ENCODE peak calls at places on chromosomes 7 and 10, in four cellular contexts. S, T, Y and B are unnamed samples.

GRCh38 chr10:74799840-74800239 is 26.6 kb upstream of the KAT6B start:
- DNase-seq in S (peak), T (peak), Y (no peak), B (peak)

GRCh38 chr7:44216521-44217030 is 15.8 kb downstream of the YKT6 start:
- DNase-seq in S (no peak), T (no peak), Y (no peak), B (no peak)

GRCh38 chr7:85074-85945 is 107.1 kb upstream of the FAM20C start:
- DNase-seq in S (peak), T (peak), Y (no peak), B (no peak)

GRCh38 chr10:13338337-13339128 is 9.6 kb downstream of the SEPHS1 start:
- DNase-seq in S (peak), T (peak), Y (no peak), B (no peak)

GRCh38 chr7:33722383-33723096 is 182.8 kb upstream of the BMPER start:
- DNase-seq in S (peak), T (peak), Y (no peak), B (peak)

GRCh38 chr7:918118-918425 is 36.4 kb downstream of the ADAP1 start:
- DNase-seq in S (no peak), T (no peak), Y (peak), B (no peak)

GRCh38 chr7:150317748-150318444 is 5.3 kb upstream of the LRRC61 start:
- DNase-seq in S (peak), T (peak), Y (no peak), B (peak)

GRCh38 chr10:13221572-13221971 is 12.6 kb downstream of the UCMA start:
- DNase-seq in S (no peak), T (no peak), Y (no peak), B (no peak)

GRCh38 chr10:76763360-76763759 is 874.2 kb downstream of the KCNMA1 start:
- DNase-seq in S (no peak), T (no peak), Y (no peak), B (no peak)

GRCh38 chr10:12538596-12538995 is 189.2 kb downstream of the CAMK1D start:
- DNase-seq in S (no peak), T (no peak), Y (no peak), B (no peak)

GRCh38 chr10:131998845-131999681 is 17.3 kb upstream of the BNIP3 start:
- DNase-seq in S (no peak), T (no peak), Y (no peak), B (no peak)

GRCh38 chr10:111137012-111137411 is 60.2 kb downstream of the ADRA2A start:
- DNase-seq in S (no peak), T (no peak), Y (no peak), B (no peak)

GRCh38 chr10:34859170-34859569 is 44.1 kb upstream of the PARD3 start:
- DNase-seq in S (peak), T (peak), Y (no peak), B (peak)

GRCh38 chr10:42868530-42868929 is 85.9 kb downstream of the BMS1 start:
- DNase-seq in S (no peak), T (no peak), Y (no peak), B (no peak)

GRCh38 chr7:82131224-82131623 is 312.4 kb downstream of the CACNA2D1 start:
- DNase-seq in S (no peak), T (no peak), Y (no peak), B (peak)

GRCh38 chr7:30463400-30464145 is 15.0 kb downstream of the NOD1 start:
- DNase-seq in S (peak), T (no peak), Y (no peak), B (peak)

GRCh38 chr10:114687459-114687858 is 29.4 kb upstream of the ABLIM1 start:
- DNase-seq in S (no peak), T (no peak), Y (no peak), B (no peak)

GRCh38 chr10:13787015-13787421 is 200.3 kb downstream of the PRPF18 start:
- DNase-seq in S (peak), T (peak), Y (no peak), B (peak)

GRCh38 chr7:95549818-95550529 is 46.3 kb downstream of the PDK4 start:
- DNase-seq in S (peak), T (peak), Y (peak), B (peak)

DNA sequence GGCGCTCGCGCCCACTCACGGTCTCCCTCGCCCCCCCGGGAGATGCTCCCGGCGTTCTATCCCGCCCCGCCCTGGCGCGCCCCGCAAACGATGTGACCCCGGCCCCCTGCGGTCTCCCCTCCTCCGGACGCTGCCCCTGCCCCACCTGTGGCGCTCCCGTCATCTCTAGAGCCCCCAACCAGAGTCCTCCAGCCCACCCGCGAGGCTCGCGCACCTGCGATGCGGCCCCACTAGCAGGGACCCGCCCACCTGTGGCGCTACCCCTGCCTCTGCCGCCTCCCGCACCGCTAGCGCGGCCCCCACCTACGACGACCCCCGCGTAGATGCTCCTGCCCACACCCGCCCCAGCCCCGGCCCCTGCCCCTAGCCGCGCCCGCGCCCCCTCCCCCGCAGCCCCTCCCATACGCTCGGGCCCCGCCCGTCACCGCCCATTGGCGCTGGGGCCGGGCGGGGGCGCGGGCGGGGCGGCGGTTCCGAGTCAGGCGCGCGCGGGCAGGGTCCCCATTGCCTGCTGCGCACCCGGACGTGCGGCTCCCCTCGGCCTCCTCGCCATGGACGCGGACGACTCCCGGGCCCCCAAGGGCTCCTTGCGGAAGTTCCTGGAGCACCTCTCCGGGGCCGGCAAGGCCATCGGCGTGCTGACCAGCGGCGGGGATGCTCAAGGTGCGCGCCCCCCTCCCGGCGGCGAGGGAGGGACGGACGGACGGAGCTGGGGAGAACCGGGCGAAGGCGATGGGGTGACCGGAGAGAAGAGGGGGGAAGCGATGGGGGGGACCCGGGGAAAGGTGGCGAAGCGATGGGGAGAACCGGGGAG is at the start of gene PFKP:
- DNase-seq in S (peak), T (no peak), Y (no peak), B (no peak)
- H3K4me3 ChIP-seq in S (peak), T (peak), Y (peak), B (peak)

GRCh38 chr7:20257212-20257611 is 40.0 kb upstream of the MACC1 start:
- DNase-seq in S (no peak), T (no peak), Y (no peak), B (no peak)
- H3K4me3 ChIP-seq in S (no peak), T (no peak), Y (no peak), B (no peak)

DNA sequence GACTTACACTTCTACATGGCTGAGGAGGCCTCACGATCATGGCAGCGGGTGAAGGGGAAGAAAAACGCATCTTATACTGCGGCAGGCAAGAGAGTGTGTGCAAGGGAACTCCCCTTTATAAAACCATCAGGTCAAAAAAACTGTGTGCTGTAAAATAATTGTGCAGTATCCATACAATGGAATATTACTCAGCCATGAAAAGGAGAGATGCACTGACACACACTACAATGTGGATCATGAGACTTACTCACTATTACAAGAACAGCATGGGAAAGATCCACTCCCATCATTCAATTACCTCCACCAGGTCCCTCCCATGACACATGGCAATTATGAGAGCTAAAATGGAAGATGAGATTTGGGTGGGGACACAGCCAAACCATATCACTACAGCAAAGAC is 27.2 kb upstream of the CARD11 start:
- DNase-seq in S (no peak), T (no peak), Y (no peak), B (no peak)
- H3K4me3 ChIP-seq in S (no peak), T (no peak), Y (no peak), B (no peak)

GRCh38 chr10:68934994-68935393 is 21.0 kb upstream of the DDX21 start:
- DNase-seq in S (no peak), T (no peak), Y (no peak), B (no peak)
- H3K4me3 ChIP-seq in S (no peak), T (no peak), Y (no peak), B (no peak)